ENCODE peak calls at places on chromosome X, in four cellular contexts. F is NCI-H1092; R is stimulated activated CD8-positive, alpha-beta memory T cell treated with anti-CD3 and anti-CD28 coated beads, Interleukin-2, amount 100 ng/mL, for 48 hours; P is left lung. K is an unnamed sample.

GRCh38 chrX:153924149-153924861 is 1.8 kb downstream of the ARHGAP4 start:
- DNase-seq in F (peak), R (no peak), P (peak), K (no peak)

GRCh38 chrX:92232182-92232581 is 453.0 kb downstream of the PCDH11X start:
- DNase-seq in R (no peak), F (no peak), P (no peak), K (no peak)

GRCh38 chrX:10952619-10953018 is 158.5 kb upstream of the HCCS start:
- DNase-seq in R (no peak), F (no peak), P (no peak), K (no peak)

GRCh38 chrX:8075606-8076005 is 95.5 kb downstream of the VCX2 start:
- DNase-seq in P (no peak), F (no peak), R (no peak), K (no peak)

GRCh38 chrX:131060147-131060546 is 2.0 kb downstream of the ARHGAP36 start:
- DNase-seq in F (no peak), P (no peak), R (no peak), K (no peak)

GRCh38 chrX:14095702-14096101 is 66.0 kb upstream of the GEMIN8 start:
- DNase-seq in F (no peak), R (peak), P (no peak), K (peak)

GRCh38 chrX:65667503-65668355 is at the start of gene MSN:
- DNase-seq in R (peak), P (peak), F (no peak), K (no peak)

GRCh38 chrX:52349681-52350080 is 19.1 kb upstream of the XAGE2 start:
- DNase-seq in F (no peak), P (no peak), R (no peak), K (no peak)

GRCh38 chrX:23773601-23774175 is 9.3 kb upstream of the SAT1 start:
- DNase-seq in P (no peak), R (no peak), F (no peak), K (no peak)

GRCh38 chrX:151458824-151459223 is 61.8 kb downstream of the VMA21 start:
- DNase-seq in P (no peak), F (no peak), R (no peak), K (peak)

GRCh38 chrX:153587342-153587741 is 11.6 kb downstream of the CCNQ start:
- DNase-seq in P (no peak), F (no peak), R (no peak), K (no peak)

GRCh38 chrX:57329008-57329407 is 42.5 kb downstream of the FAAH2 start:
- DNase-seq in R (no peak), F (no peak), P (no peak), K (no peak)

GRCh38 chrX:30806187-30806728 is 82.8 kb downstream of the TAB3 start:
- DNase-seq in F (no peak), P (no peak), R (no peak), K (no peak)

GRCh38 chrX:101220881-101221280 is 1.3 kb downstream of the DRP2 start:
- DNase-seq in F (no peak), R (no peak), P (no peak), K (no peak)

GRCh38 chrX:87664381-87664780 is 146.8 kb downstream of the KLHL4 start:
- DNase-seq in F (no peak), P (no peak), R (no peak), K (no peak)

GRCh38 chrX:433771-434170 is 47.1 kb upstream of the PPP2R3B start:
- DNase-seq in F (no peak), R (no peak), P (no peak), K (no peak)

GRCh38 chrX:70322784-70323183 is 32.9 kb downstream of the KIF4A start:
- DNase-seq in P (no peak), R (no peak), F (no peak), K (no peak)

GRCh38 chrX:7586126-7586525 is 256.8 kb upstream of the VCX start:
- DNase-seq in F (no peak), R (no peak), P (no peak), K (peak)

GRCh38 chrX:117063224-117063623 is 600.4 kb upstream of the CT83 start:
- DNase-seq in R (no peak), F (no peak), P (no peak), K (no peak)

GRCh38 chrX:131762802-131763234 is 218.9 kb downstream of the OR13H1 start:
- DNase-seq in R (no peak), P (no peak), F (no peak), K (no peak)

GRCh38 chrX:153052534-153052933 is 3.7 kb upstream of the PNMA3 start:
- DNase-seq in P (no peak), R (no peak), F (no peak), K (no peak)

GRCh38 chrX:151370906-151371305 is 26.1 kb upstream of the VMA21 start:
- DNase-seq in P (no peak), R (no peak), F (no peak), K (no peak)

GRCh38 chrX:48937065-48937907 is 18.5 kb upstream of the PIM2 start:
- DNase-seq in R (peak), P (peak), F (no peak), K (no peak)

GRCh38 chrX:151974336-151975227 is at the start of gene GABRE:
- DNase-seq in R (no peak), P (peak), F (no peak), K (no peak)

GRCh38 chrX:55011294-55011693 is 11.1 kb downstream of the APEX2 start:
- DNase-seq in R (no peak), F (no peak), P (no peak), K (no peak)

GRCh38 chrX:13899607-13900006 is 82.7 kb upstream of the GPM6B start:
- DNase-seq in R (no peak), P (no peak), F (no peak), K (peak)

GRCh38 chrX:153580700-153581386 is 18.1 kb downstream of the CCNQ start:
- DNase-seq in P (no peak), R (no peak), F (no peak), K (no peak)

GRCh38 chrX:20393944-20394343 is 127.2 kb upstream of the RPS6KA3 start:
- DNase-seq in F (no peak), P (no peak), R (no peak), K (no peak)

GRCh38 chrX:133495464-133496391 is 80.4 kb upstream of the GPC4 start:
- DNase-seq in R (no peak), P (no peak), F (no peak), K (no peak)

GRCh38 chrX:24956828-24957227 is 58.9 kb downstream of the ARX start:
- DNase-seq in F (no peak), P (no peak), R (no peak), K (no peak)

GRCh38 chrX:31058284-31058683 is 13.6 kb downstream of the FTHL17 start:
- DNase-seq in P (peak), F (no peak), R (no peak), K (no peak)

GRCh38 chrX:144566592-144566991 is 680.7 kb upstream of the SPANXN1 start:
- DNase-seq in R (no peak), P (no peak), F (no peak), K (no peak)

GRCh38 chrX:8235026-8235425 is 64.0 kb upstream of the VCX2 start:
- DNase-seq in P (no peak), R (no peak), F (no peak), K (no peak)

GRCh38 chrX:132231587-132231986 is 12.3 kb upstream of the RAP2C start:
- DNase-seq in R (no peak), P (no peak), F (no peak), K (no peak)

GRCh38 chrX:131366387-131366786 is 77.3 kb upstream of the IGSF1 start:
- DNase-seq in R (no peak), F (no peak), P (no peak), K (no peak)

K was measured in HFF-Myc.